ENCODE peak calls at places on chromosomes 5 and 9, in five cellular contexts. D is tibial artery, H is A549, Q is tibial nerve, M is AG04450. I is an unnamed sample.

GRCh38 chr9:124800306-124801259 is 23.6 kb downstream of the OLFML2A start:
- DNase-seq in H (no peak), D (peak; percentile 53), Q (peak; percentile 37), M (no peak), I (no peak)

GRCh38 chr5:170348069-170348702 is 41.0 kb downstream of the KCNMB1 start:
- DNase-seq in Q (no peak), M (no peak), H (no peak), D (no peak), I (no peak)

GRCh38 chr5:126610163-126610562 is 9.4 kb downstream of the PHAX start:
- DNase-seq in D (no peak), M (no peak), H (no peak), Q (no peak), I (no peak)

GRCh38 chr9:132797861-132798659 is 80.0 kb downstream of the AK8 start:
- DNase-seq in Q (peak; percentile 78), M (no peak), D (peak; percentile 53), H (no peak), I (no peak)

GRCh38 chr9:16136961-16137360 is 584.1 kb downstream of the CCDC171 start:
- DNase-seq in D (peak; percentile 54), Q (peak; percentile 72), M (no peak), H (no peak), I (no peak)

GRCh38 chr5:94810281-94810680 is 191.8 kb downstream of the SLF1 start:
- DNase-seq in M (no peak), Q (no peak), H (no peak), D (no peak), I (no peak)

GRCh38 chr5:65014769-65015168 is 246.0 kb downstream of the CWC27 start:
- DNase-seq in M (no peak), H (no peak), D (no peak), Q (no peak), I (no peak)

GRCh38 chr5:56838409-56839039 is 23.2 kb downstream of the MAP3K1 start:
- DNase-seq in D (no peak), Q (no peak), M (peak; percentile 26), H (peak; percentile 25), I (no peak)

GRCh38 chr5:132022737-132023136 is 11.3 kb upstream of the ACSL6 start:
- DNase-seq in D (no peak), Q (no peak), H (no peak), M (no peak), I (no peak)

GRCh38 chr5:12272389-12272788 is 368.1 kb upstream of the CTNND2 start:
- DNase-seq in H (no peak), Q (no peak), D (no peak), M (no peak), I (no peak)

GRCh38 chr5:77143998-77144836 is 57.1 kb upstream of the ZBED3 start:
- DNase-seq in M (peak; percentile 56), Q (peak; percentile 64), H (peak; percentile 55), D (peak; percentile 71), I (peak; percentile 58)

GRCh38 chr9:4225291-4226119 is 74.4 kb downstream of the GLIS3 start:
- DNase-seq in Q (no peak), H (no peak), M (peak; percentile 67), D (no peak), I (no peak)

GRCh38 chr5:102223542-102224444 is 72.3 kb downstream of the SLCO4C1 start:
- DNase-seq in M (no peak), D (no peak), H (no peak), Q (no peak), I (no peak)

GRCh38 chr5:169302491-169303118 is 1.7 kb upstream of the SLIT3 start:
- DNase-seq in M (peak; percentile 55), Q (peak; percentile 73), D (peak; percentile 74), H (peak; percentile 81), I (peak; percentile 37)

GRCh38 chr9:10274156-10274555 is 338.6 kb downstream of the PTPRD start:
- DNase-seq in M (no peak), Q (no peak), D (no peak), H (no peak), I (no peak)
- H3K4me3 ChIP-seq in M (no peak overlapping the region), Q (no peak overlapping the region), D (no peak overlapping the region), H (no peak overlapping the region), I (no peak overlapping the region)

GRCh38 chr9:105116047-105116868 is 128.2 kb upstream of the SLC44A1 start:
- DNase-seq in M (no peak), Q (no peak), D (no peak), H (no peak), I (no peak)
- H3K27ac ChIP-seq in M (no peak overlapping the region), Q (no peak overlapping the region), D (no peak overlapping the region), H (no peak overlapping the region), I (no peak overlapping the region)

DNA sequence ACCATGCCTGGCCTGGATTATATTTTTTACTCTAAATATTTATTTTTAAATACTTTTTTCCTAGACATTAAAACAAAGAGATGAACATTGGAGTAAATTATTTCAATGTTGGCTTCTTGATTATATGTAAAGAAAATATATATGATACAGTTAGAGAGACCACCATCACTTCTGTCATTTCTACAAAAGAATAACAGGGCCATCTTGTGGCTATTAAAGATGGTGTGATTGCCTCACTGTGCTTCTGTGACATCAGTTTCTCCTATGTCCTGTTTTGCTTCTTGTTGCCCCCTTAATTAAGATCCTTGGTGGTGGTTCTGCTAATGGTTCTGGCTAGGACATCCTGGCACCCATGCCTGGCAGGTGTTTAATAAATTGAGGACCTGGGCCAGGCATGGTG is 32.9 kb downstream of the NDFIP1 start:
- DNase-seq in H (no peak), Q (no peak), M (no peak), D (no peak), I (no peak)
- TF ChIP-seq CTCF in H (peak; percentile 38), Q (no peak), M (no peak), D (no peak), I (no peak)

GRCh38 chr5:80555099-80555498 is 15.0 kb downstream of the ANKRD34B start:
- DNase-seq in M (no peak), D (no peak), Q (no peak), H (no peak), I (no peak)
- H3K4me3 ChIP-seq in M (no peak overlapping the region), D (no peak overlapping the region), Q (no peak overlapping the region), H (no peak overlapping the region), I (no peak overlapping the region)

DNA sequence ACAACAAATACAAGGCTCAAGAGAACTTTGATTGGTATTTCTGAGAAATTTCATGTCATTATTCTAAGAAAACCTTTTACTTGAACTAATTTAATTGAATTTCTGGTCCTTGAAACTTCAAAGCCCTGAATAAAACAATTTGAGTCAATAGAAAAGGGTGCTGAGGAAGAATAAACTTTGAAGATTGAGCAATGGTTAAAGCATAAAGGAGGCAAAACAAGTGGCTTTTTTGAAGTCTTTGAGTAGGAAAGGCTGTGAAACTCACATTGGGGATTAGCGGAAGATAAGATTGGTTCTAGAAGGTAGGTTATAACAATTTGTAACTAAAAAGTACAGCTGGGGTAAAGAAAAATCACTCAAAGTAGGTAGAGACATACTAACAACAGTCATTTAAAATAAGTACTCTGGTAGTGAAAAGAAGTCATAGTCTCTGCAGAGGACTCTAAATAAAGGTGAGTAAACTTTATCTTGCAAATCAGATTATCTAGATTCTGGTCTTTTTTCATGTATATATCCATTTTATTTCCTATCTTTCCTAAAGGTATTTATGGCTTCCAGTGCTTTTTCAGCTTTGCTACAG is 6.4 kb upstream of the PLPP1 start:
- DNase-seq in Q (no peak), M (no peak), D (no peak), H (no peak), I (no peak)
- H3K27ac ChIP-seq in Q (no peak overlapping the region), M (no peak overlapping the region), D (no peak overlapping the region), H (no peak overlapping the region), I (no peak overlapping the region)

I was measured in CD8-positive, alpha-beta T cell.